ENCODE peak calls at places on chromosomes 7 and 10, in four cellular contexts. M is nephron progenitor cell, V is PC-3, T is dorsolateral prefrontal cortex. O is an unnamed sample.

GRCh38 chr7:77246031-77246430 is 46.4 kb upstream of the FGL2 start:
- DNase-seq in M (no peak), V (no peak), T (no peak), O (no peak)

GRCh38 chr7:36683695-36684357 is 40.5 kb downstream of the AOAH start:
- DNase-seq in M (no peak), V (no peak), T (no peak), O (no peak)

GRCh38 chr7:1691096-1691495 is 21.0 kb downstream of the ELFN1 start:
- DNase-seq in M (no peak), V (no peak), T (no peak), O (no peak)

GRCh38 chr7:29464693-29465092 is 98.9 kb upstream of the PRR15 start:
- DNase-seq in M (no peak), V (no peak), T (no peak), O (no peak)

GRCh38 chr7:48251766-48252165 is 80.5 kb downstream of the ABCA13 start:
- DNase-seq in M (no peak), V (peak), T (no peak), O (no peak)

GRCh38 chr10:99395750-99396445 is 34.5 kb downstream of the GOT1 start:
- DNase-seq in M (no peak), V (peak), T (no peak), O (peak)

GRCh38 chr7:158187055-158187770 is 400.4 kb downstream of the PTPRN2 start:
- DNase-seq in M (no peak), V (no peak), T (no peak), O (no peak)

GRCh38 chr10:30270247-30270646 is 78.8 kb downstream of the MTPAP start:
- DNase-seq in M (no peak), V (peak), T (no peak), O (no peak)

GRCh38 chr10:88952647-88953111 is at the start of gene ACTA2:
- DNase-seq in M (peak), V (no peak), T (no peak), O (no peak)

GRCh38 chr7:117859246-117859812 is 13.9 kb downstream of the CTTNBP2 start:
- DNase-seq in M (no peak), V (no peak), T (no peak), O (no peak)

GRCh38 chr7:29194594-29195417 is at the start of gene CHN2:
- DNase-seq in M (peak), V (peak), T (peak), O (no peak)

GRCh38 chr10:97229322-97229721 is 43.6 kb upstream of the SLIT1 start:
- DNase-seq in M (no peak), V (peak), T (no peak), O (no peak)

GRCh38 chr7:47988496-47989386 is 9.3 kb upstream of the HUS1 start:
- DNase-seq in M (no peak), V (peak), T (no peak), O (no peak)

GRCh38 chr7:111998326-111998725 is 207.9 kb downstream of the DOCK4 start:
- DNase-seq in M (no peak), V (no peak), T (no peak), O (no peak)

GRCh38 chr10:63133056-63133786 is at the start of gene NRBF2:
- DNase-seq in M (peak), V (peak), T (peak), O (peak)
- TF ChIP-seq CTCF in M (no peak), V (peak), T (no peak), O (peak)

GRCh38 chr10:71727429-71728217 is 8.0 kb upstream of the C10orf105 start:
- DNase-seq in M (no peak), V (peak), T (no peak), O (peak)

GRCh38 chr10:71726673-71727428 is 7.3 kb upstream of the C10orf105 start:
- DNase-seq in M (no peak), V (no peak), T (no peak), O (no peak)

GRCh38 chr10:71725249-71725648 is 5.7 kb upstream of the C10orf105 start:
- DNase-seq in M (no peak), V (no peak), T (no peak), O (no peak)

GRCh38 chr10:71724539-71724938 is 5.0 kb upstream of the C10orf105 start:
- DNase-seq in M (no peak), V (no peak), T (no peak), O (no peak)

GRCh38 chr10:71725998-71726672 is 6.6 kb upstream of the C10orf105 start:
- DNase-seq in M (peak), V (peak), T (no peak), O (no peak)
- TF ChIP-seq CTCF in M (no peak), V (peak), T (peak), O (peak)

GRCh38 chr7:106888204-106888603 is 23.1 kb downstream of the PIK3CG start:
- DNase-seq in M (no peak), V (no peak), T (no peak), O (no peak)

GRCh38 chr7:106895246-106895864 is 30.3 kb downstream of the PIK3CG start:
- DNase-seq in M (no peak), V (no peak), T (no peak), O (no peak)

GRCh38 chr7:106893591-106893990 is 28.5 kb downstream of the PIK3CG start:
- DNase-seq in M (no peak), V (peak), T (no peak), O (no peak)

GRCh38 chr7:106890952-106891351 is 25.9 kb downstream of the PIK3CG start:
- DNase-seq in M (no peak), V (no peak), T (no peak), O (no peak)

DNA sequence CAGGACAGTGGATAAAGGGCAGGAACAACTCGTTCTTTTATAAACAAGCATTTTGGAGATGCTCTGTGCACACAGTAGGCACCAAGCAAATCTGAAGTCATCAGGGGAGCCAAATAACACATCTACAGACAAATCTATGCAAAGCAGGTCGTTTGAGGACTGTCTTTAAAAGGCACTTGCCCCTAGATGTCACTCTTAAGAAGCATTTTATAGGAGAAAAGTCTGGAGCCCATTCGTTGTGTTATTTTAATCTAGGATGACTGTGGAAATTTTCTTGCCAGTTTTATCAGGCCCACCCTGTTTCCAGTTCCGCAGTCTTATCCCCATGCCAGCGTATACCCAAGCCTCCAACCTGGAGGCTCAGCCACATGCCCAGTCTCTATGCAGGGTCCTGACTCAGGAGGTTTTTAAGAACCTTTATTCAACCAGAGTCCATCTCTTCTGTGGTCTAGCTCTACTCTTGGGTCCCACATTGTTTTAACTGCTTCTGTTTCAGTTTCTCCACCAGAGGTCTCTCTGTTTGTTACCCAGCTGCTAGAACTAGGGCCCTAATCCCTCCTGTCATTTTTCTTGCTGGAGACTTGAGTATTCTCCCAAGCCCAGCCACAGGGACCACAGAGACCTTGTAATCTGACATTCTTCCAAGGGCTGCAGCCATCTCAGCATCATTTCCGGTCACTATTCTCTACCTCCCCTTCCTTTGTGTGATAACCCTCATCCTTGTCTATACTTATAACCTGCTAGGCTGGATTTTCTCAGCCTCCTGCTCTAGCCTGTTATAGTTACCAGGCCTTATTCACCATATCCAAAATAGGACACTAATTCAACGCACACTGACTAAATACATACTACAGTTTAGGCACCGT is 26.7 kb downstream of the PIK3CG start:
- DNase-seq in M (no peak), V (no peak), T (no peak), O (no peak)
- TF ChIP-seq CTCF in M (no peak), V (no peak), T (no peak), O (no peak)

GRCh38 chr10:74763934-74764591 is 62.3 kb upstream of the KAT6B start:
- DNase-seq in M (no peak), V (no peak), T (no peak), O (no peak)
- TF ChIP-seq CTCF in M (no peak), V (no peak), T (no peak), O (no peak)

O was measured in HFF-Myc.